ENCODE peak calls at places on chromosomes 1 and 21, in nine cellular contexts. One of them, this sample, is unnamed.

GRCh38 chr1:24862775-24863483 is 67.1 kb downstream of the RUNX3 start:
- DNase-seq in ovary: no peak
- DNase-seq in activated CD8-positive, alpha-beta memory T cell treated with anti-CD3 and anti-CD28 coated beads, Interleukin-2, amount 50 U/mL, for 48 hours: peak; percentile 37
- DNase-seq in Peyer's patch: no peak
- DNase-seq in AG08396: no peak
- DNase-seq in cardiac fibroblast: no peak
- DNase-seq in WERI-Rb-1: no peak
- DNase-seq in frontal cortex: no peak
- DNase-seq in heart left ventricle: no peak
- DNase-seq in this sample: no peak

GRCh38 chr1:17745564-17745955 is 9.6 kb upstream of the ACTL8 start:
- DNase-seq in ovary: no peak
- DNase-seq in activated CD8-positive, alpha-beta memory T cell treated with anti-CD3 and anti-CD28 coated beads, Interleukin-2, amount 50 U/mL, for 48 hours: no peak
- DNase-seq in Peyer's patch: no peak
- DNase-seq in AG08396: no peak
- DNase-seq in cardiac fibroblast: no peak
- DNase-seq in WERI-Rb-1: no peak
- DNase-seq in frontal cortex: no peak
- DNase-seq in heart left ventricle: no peak
- DNase-seq in this sample: no peak

GRCh38 chr1:9388628-9389184 is 96.0 kb downstream of the SPSB1 start:
- DNase-seq in ovary: no peak
- DNase-seq in activated CD8-positive, alpha-beta memory T cell treated with anti-CD3 and anti-CD28 coated beads, Interleukin-2, amount 50 U/mL, for 48 hours: no peak
- DNase-seq in Peyer's patch: no peak
- DNase-seq in AG08396: peak; percentile 67
- DNase-seq in cardiac fibroblast: peak; percentile 71
- DNase-seq in WERI-Rb-1: peak; percentile 58
- DNase-seq in frontal cortex: no peak
- DNase-seq in heart left ventricle: no peak
- DNase-seq in this sample: no peak

GRCh38 chr21:42315296-42315891 is at the start of gene TFF3:
- DNase-seq in ovary: no peak
- DNase-seq in activated CD8-positive, alpha-beta memory T cell treated with anti-CD3 and anti-CD28 coated beads, Interleukin-2, amount 50 U/mL, for 48 hours: peak; percentile 38
- DNase-seq in Peyer's patch: no peak
- DNase-seq in AG08396: no peak
- DNase-seq in cardiac fibroblast: no peak
- DNase-seq in WERI-Rb-1: no peak
- DNase-seq in frontal cortex: no peak
- DNase-seq in heart left ventricle: no peak
- DNase-seq in this sample: no peak

GRCh38 chr1:240739754-240740153 is 127.8 kb upstream of the GREM2 start:
- DNase-seq in ovary: no peak
- DNase-seq in activated CD8-positive, alpha-beta memory T cell treated with anti-CD3 and anti-CD28 coated beads, Interleukin-2, amount 50 U/mL, for 48 hours: no peak
- DNase-seq in Peyer's patch: no peak
- DNase-seq in AG08396: no peak
- DNase-seq in cardiac fibroblast: peak; percentile 13
- DNase-seq in WERI-Rb-1: no peak
- DNase-seq in frontal cortex: no peak
- DNase-seq in heart left ventricle: no peak
- DNase-seq in this sample: no peak

GRCh38 chr1:67908260-67908936 is 75.1 kb upstream of the GNG12 start:
- DNase-seq in ovary: no peak
- DNase-seq in activated CD8-positive, alpha-beta memory T cell treated with anti-CD3 and anti-CD28 coated beads, Interleukin-2, amount 50 U/mL, for 48 hours: no peak
- DNase-seq in Peyer's patch: no peak
- DNase-seq in AG08396: no peak
- DNase-seq in cardiac fibroblast: no peak
- DNase-seq in WERI-Rb-1: no peak
- DNase-seq in frontal cortex: no peak
- DNase-seq in heart left ventricle: no peak
- DNase-seq in this sample: no peak

GRCh38 chr1:185894806-185895205 is 160.6 kb downstream of the HMCN1 start:
- DNase-seq in ovary: no peak
- DNase-seq in activated CD8-positive, alpha-beta memory T cell treated with anti-CD3 and anti-CD28 coated beads, Interleukin-2, amount 50 U/mL, for 48 hours: no peak
- DNase-seq in Peyer's patch: no peak
- DNase-seq in AG08396: peak; percentile 7
- DNase-seq in cardiac fibroblast: peak; percentile 55
- DNase-seq in WERI-Rb-1: no peak
- DNase-seq in frontal cortex: no peak
- DNase-seq in heart left ventricle: no peak
- DNase-seq in this sample: no peak

GRCh38 chr1:25534389-25534788 is 9.0 kb upstream of the LDLRAP1 start:
- DNase-seq in ovary: no peak
- DNase-seq in activated CD8-positive, alpha-beta memory T cell treated with anti-CD3 and anti-CD28 coated beads, Interleukin-2, amount 50 U/mL, for 48 hours: no peak
- DNase-seq in Peyer's patch: no peak
- DNase-seq in AG08396: no peak
- DNase-seq in cardiac fibroblast: no peak
- DNase-seq in WERI-Rb-1: no peak
- DNase-seq in frontal cortex: no peak
- DNase-seq in heart left ventricle: no peak
- DNase-seq in this sample: no peak

GRCh38 chr1:162040657-162041056 is 17.0 kb upstream of the OLFML2B start:
- DNase-seq in ovary: no peak
- DNase-seq in activated CD8-positive, alpha-beta memory T cell treated with anti-CD3 and anti-CD28 coated beads, Interleukin-2, amount 50 U/mL, for 48 hours: no peak
- DNase-seq in Peyer's patch: no peak
- DNase-seq in AG08396: no peak
- DNase-seq in cardiac fibroblast: peak; percentile 67
- DNase-seq in WERI-Rb-1: no peak
- DNase-seq in frontal cortex: no peak
- DNase-seq in heart left ventricle: no peak
- DNase-seq in this sample: no peak

GRCh38 chr1:213415686-213416380 is 364.8 kb downstream of the RPS6KC1 start:
- DNase-seq in ovary: no peak
- DNase-seq in activated CD8-positive, alpha-beta memory T cell treated with anti-CD3 and anti-CD28 coated beads, Interleukin-2, amount 50 U/mL, for 48 hours: no peak
- DNase-seq in Peyer's patch: no peak
- DNase-seq in AG08396: no peak
- DNase-seq in cardiac fibroblast: no peak
- DNase-seq in WERI-Rb-1: no peak
- DNase-seq in frontal cortex: no peak
- DNase-seq in heart left ventricle: no peak
- DNase-seq in this sample: no peak

GRCh38 chr21:45570071-45570470 is 27.8 kb upstream of the SLC19A1 start:
- DNase-seq in ovary: no peak
- DNase-seq in activated CD8-positive, alpha-beta memory T cell treated with anti-CD3 and anti-CD28 coated beads, Interleukin-2, amount 50 U/mL, for 48 hours: no peak
- DNase-seq in Peyer's patch: no peak
- DNase-seq in AG08396: no peak
- DNase-seq in cardiac fibroblast: no peak
- DNase-seq in WERI-Rb-1: peak; percentile 2
- DNase-seq in frontal cortex: no peak
- DNase-seq in heart left ventricle: no peak
- DNase-seq in this sample: no peak

GRCh38 chr1:20291621-20292020 is 946 bp downstream of the VWA5B1 start:
- DNase-seq in ovary: no peak
- DNase-seq in activated CD8-positive, alpha-beta memory T cell treated with anti-CD3 and anti-CD28 coated beads, Interleukin-2, amount 50 U/mL, for 48 hours: no peak
- DNase-seq in Peyer's patch: no peak
- DNase-seq in AG08396: no peak
- DNase-seq in cardiac fibroblast: no peak
- DNase-seq in WERI-Rb-1: no peak
- DNase-seq in frontal cortex: no peak
- DNase-seq in heart left ventricle: no peak
- DNase-seq in this sample: no peak

GRCh38 chr1:113219377-113219776 is 146.4 kb downstream of the LRIG2 start:
- DNase-seq in ovary: no peak
- DNase-seq in activated CD8-positive, alpha-beta memory T cell treated with anti-CD3 and anti-CD28 coated beads, Interleukin-2, amount 50 U/mL, for 48 hours: no peak
- DNase-seq in Peyer's patch: no peak
- DNase-seq in AG08396: no peak
- DNase-seq in cardiac fibroblast: no peak
- DNase-seq in WERI-Rb-1: peak; percentile 21
- DNase-seq in frontal cortex: no peak
- DNase-seq in heart left ventricle: no peak
- DNase-seq in this sample: peak; percentile 20

GRCh38 chr1:230401096-230401495 is 25.0 kb downstream of the PGBD5 start:
- DNase-seq in ovary: no peak
- DNase-seq in activated CD8-positive, alpha-beta memory T cell treated with anti-CD3 and anti-CD28 coated beads, Interleukin-2, amount 50 U/mL, for 48 hours: no peak
- DNase-seq in Peyer's patch: no peak
- DNase-seq in AG08396: no peak
- DNase-seq in cardiac fibroblast: no peak
- DNase-seq in WERI-Rb-1: no peak
- DNase-seq in frontal cortex: no peak
- DNase-seq in heart left ventricle: no peak
- DNase-seq in this sample: no peak

GRCh38 chr1:173365341-173365740 is 111.8 kb upstream of the PRDX6 start:
- DNase-seq in ovary: no peak
- DNase-seq in activated CD8-positive, alpha-beta memory T cell treated with anti-CD3 and anti-CD28 coated beads, Interleukin-2, amount 50 U/mL, for 48 hours: no peak
- DNase-seq in Peyer's patch: no peak
- DNase-seq in AG08396: no peak
- DNase-seq in cardiac fibroblast: no peak
- DNase-seq in WERI-Rb-1: no peak
- DNase-seq in frontal cortex: no peak
- DNase-seq in heart left ventricle: no peak
- DNase-seq in this sample: no peak

GRCh38 chr1:109478806-109479205 is 4.9 kb upstream of the ATXN7L2 start:
- DNase-seq in ovary: no peak
- DNase-seq in activated CD8-positive, alpha-beta memory T cell treated with anti-CD3 and anti-CD28 coated beads, Interleukin-2, amount 50 U/mL, for 48 hours: peak; percentile 51
- DNase-seq in Peyer's patch: no peak
- DNase-seq in AG08396: no peak
- DNase-seq in cardiac fibroblast: no peak
- DNase-seq in WERI-Rb-1: no peak
- DNase-seq in frontal cortex: no peak
- DNase-seq in heart left ventricle: no peak
- DNase-seq in this sample: no peak

GRCh38 chr1:170664283-170664827 is 424 bp downstream of the PRRX1 start:
- DNase-seq in ovary: peak; percentile 33
- DNase-seq in activated CD8-positive, alpha-beta memory T cell treated with anti-CD3 and anti-CD28 coated beads, Interleukin-2, amount 50 U/mL, for 48 hours: no peak
- DNase-seq in Peyer's patch: no peak
- DNase-seq in AG08396: peak; percentile 50
- DNase-seq in cardiac fibroblast: peak; percentile 45
- DNase-seq in WERI-Rb-1: peak; percentile 18
- DNase-seq in frontal cortex: no peak
- DNase-seq in heart left ventricle: peak; percentile 60
- DNase-seq in this sample: no peak

GRCh38 chr1:203126151-203126865 is 1.2 kb upstream of the ADORA1 start:
- DNase-seq in ovary: no peak
- DNase-seq in activated CD8-positive, alpha-beta memory T cell treated with anti-CD3 and anti-CD28 coated beads, Interleukin-2, amount 50 U/mL, for 48 hours: no peak
- DNase-seq in Peyer's patch: no peak
- DNase-seq in AG08396: peak; percentile 66
- DNase-seq in cardiac fibroblast: peak; percentile 24
- DNase-seq in WERI-Rb-1: peak; percentile 60
- DNase-seq in frontal cortex: no peak
- DNase-seq in heart left ventricle: no peak
- DNase-seq in this sample: no peak

GRCh38 chr21:28256420-28256831 is 736.3 kb downstream of the LTN1 start:
- DNase-seq in ovary: no peak
- DNase-seq in activated CD8-positive, alpha-beta memory T cell treated with anti-CD3 and anti-CD28 coated beads, Interleukin-2, amount 50 U/mL, for 48 hours: no peak
- DNase-seq in Peyer's patch: no peak
- DNase-seq in AG08396: peak; percentile 16
- DNase-seq in cardiac fibroblast: peak; percentile 28
- DNase-seq in WERI-Rb-1: no peak
- DNase-seq in frontal cortex: no peak
- DNase-seq in heart left ventricle: no peak
- DNase-seq in this sample: no peak

GRCh38 chr1:190022709-190023108 is 455.0 kb downstream of the BRINP3 start:
- DNase-seq in ovary: no peak
- DNase-seq in activated CD8-positive, alpha-beta memory T cell treated with anti-CD3 and anti-CD28 coated beads, Interleukin-2, amount 50 U/mL, for 48 hours: no peak
- DNase-seq in Peyer's patch: no peak
- DNase-seq in AG08396: no peak
- DNase-seq in cardiac fibroblast: no peak
- DNase-seq in WERI-Rb-1: no peak
- DNase-seq in frontal cortex: no peak
- DNase-seq in heart left ventricle: no peak
- DNase-seq in this sample: no peak

GRCh38 chr1:29984107-29984506 is 739.3 kb downstream of the MATN1 start:
- DNase-seq in ovary: no peak
- DNase-seq in activated CD8-positive, alpha-beta memory T cell treated with anti-CD3 and anti-CD28 coated beads, Interleukin-2, amount 50 U/mL, for 48 hours: no peak
- DNase-seq in Peyer's patch: no peak
- DNase-seq in AG08396: no peak
- DNase-seq in cardiac fibroblast: no peak
- DNase-seq in WERI-Rb-1: no peak
- DNase-seq in frontal cortex: no peak
- DNase-seq in heart left ventricle: no peak
- DNase-seq in this sample: no peak

GRCh38 chr1:225461533-225462428 is 33.9 kb upstream of the LBR start:
- DNase-seq in ovary: peak; percentile 54
- DNase-seq in activated CD8-positive, alpha-beta memory T cell treated with anti-CD3 and anti-CD28 coated beads, Interleukin-2, amount 50 U/mL, for 48 hours: no peak
- DNase-seq in Peyer's patch: no peak
- DNase-seq in AG08396: no peak
- DNase-seq in cardiac fibroblast: no peak
- DNase-seq in WERI-Rb-1: no peak
- DNase-seq in frontal cortex: no peak
- DNase-seq in heart left ventricle: no peak
- DNase-seq in this sample: no peak

GRCh38 chr1:240691521-240692338 is 79.8 kb upstream of the GREM2 start:
- DNase-seq in ovary: peak; percentile 44
- DNase-seq in activated CD8-positive, alpha-beta memory T cell treated with anti-CD3 and anti-CD28 coated beads, Interleukin-2, amount 50 U/mL, for 48 hours: no peak
- DNase-seq in Peyer's patch: no peak
- DNase-seq in AG08396: peak; percentile 63
- DNase-seq in cardiac fibroblast: peak; percentile 53
- DNase-seq in WERI-Rb-1: peak; percentile 79
- DNase-seq in frontal cortex: no peak
- DNase-seq in heart left ventricle: no peak
- DNase-seq in this sample: peak; percentile 11

GRCh38 chr1:246659594-246660140 is 64.5 kb upstream of the SCCPDH start:
- DNase-seq in ovary: no peak
- DNase-seq in activated CD8-positive, alpha-beta memory T cell treated with anti-CD3 and anti-CD28 coated beads, Interleukin-2, amount 50 U/mL, for 48 hours: no peak
- DNase-seq in Peyer's patch: no peak
- DNase-seq in AG08396: no peak
- DNase-seq in cardiac fibroblast: no peak
- DNase-seq in WERI-Rb-1: no peak
- DNase-seq in frontal cortex: no peak
- DNase-seq in heart left ventricle: no peak
- DNase-seq in this sample: no peak

GRCh38 chr1:212545941-212546638 is 62.5 kb upstream of the ATF3 start:
- DNase-seq in ovary: no peak
- DNase-seq in activated CD8-positive, alpha-beta memory T cell treated with anti-CD3 and anti-CD28 coated beads, Interleukin-2, amount 50 U/mL, for 48 hours: no peak
- DNase-seq in Peyer's patch: no peak
- DNase-seq in AG08396: no peak
- DNase-seq in cardiac fibroblast: peak; percentile 77
- DNase-seq in WERI-Rb-1: no peak
- DNase-seq in frontal cortex: no peak
- DNase-seq in heart left ventricle: no peak
- DNase-seq in this sample: no peak

GRCh38 chr1:23444104-23444533 is 19.6 kb upstream of the TCEA3 start:
- DNase-seq in ovary: peak; percentile 83
- DNase-seq in activated CD8-positive, alpha-beta memory T cell treated with anti-CD3 and anti-CD28 coated beads, Interleukin-2, amount 50 U/mL, for 48 hours: no peak
- DNase-seq in Peyer's patch: peak; percentile 26
- DNase-seq in AG08396: peak; percentile 63
- DNase-seq in cardiac fibroblast: peak; percentile 88
- DNase-seq in WERI-Rb-1: no peak
- DNase-seq in frontal cortex: no peak
- DNase-seq in heart left ventricle: peak; percentile 73
- DNase-seq in this sample: no peak

GRCh38 chr1:33296082-33296458 is 24.8 kb downstream of the A3GALT2 start:
- DNase-seq in ovary: no peak
- DNase-seq in activated CD8-positive, alpha-beta memory T cell treated with anti-CD3 and anti-CD28 coated beads, Interleukin-2, amount 50 U/mL, for 48 hours: no peak
- DNase-seq in Peyer's patch: no peak
- DNase-seq in AG08396: no peak
- DNase-seq in cardiac fibroblast: no peak
- DNase-seq in WERI-Rb-1: no peak
- DNase-seq in frontal cortex: no peak
- DNase-seq in heart left ventricle: peak; percentile 38
- DNase-seq in this sample: no peak

GRCh38 chr21:15051652-15052554 is 12.9 kb downstream of the NRIP1 start:
- DNase-seq in ovary: no peak
- DNase-seq in activated CD8-positive, alpha-beta memory T cell treated with anti-CD3 and anti-CD28 coated beads, Interleukin-2, amount 50 U/mL, for 48 hours: no peak
- DNase-seq in Peyer's patch: no peak
- DNase-seq in AG08396: no peak
- DNase-seq in cardiac fibroblast: peak; percentile 50
- DNase-seq in WERI-Rb-1: peak; percentile 49
- DNase-seq in frontal cortex: no peak
- DNase-seq in heart left ventricle: no peak
- DNase-seq in this sample: no peak

GRCh38 chr1:21266119-21266774 is 24.0 kb downstream of the ECE1 start:
- DNase-seq in ovary: no peak
- DNase-seq in activated CD8-positive, alpha-beta memory T cell treated with anti-CD3 and anti-CD28 coated beads, Interleukin-2, amount 50 U/mL, for 48 hours: no peak
- DNase-seq in Peyer's patch: no peak
- DNase-seq in AG08396: no peak
- DNase-seq in cardiac fibroblast: no peak
- DNase-seq in WERI-Rb-1: no peak
- DNase-seq in frontal cortex: no peak
- DNase-seq in heart left ventricle: no peak
- DNase-seq in this sample: no peak

GRCh38 chr1:11215018-11216005 is 26.2 kb downstream of the ANGPTL7 start:
- DNase-seq in ovary: no peak
- DNase-seq in activated CD8-positive, alpha-beta memory T cell treated with anti-CD3 and anti-CD28 coated beads, Interleukin-2, amount 50 U/mL, for 48 hours: no peak
- DNase-seq in Peyer's patch: no peak
- DNase-seq in AG08396: no peak
- DNase-seq in cardiac fibroblast: no peak
- DNase-seq in WERI-Rb-1: peak; percentile 60
- DNase-seq in frontal cortex: no peak
- DNase-seq in heart left ventricle: no peak
- DNase-seq in this sample: no peak

GRCh38 chr1:21534674-21535378 is 25.6 kb downstream of the ALPL start:
- DNase-seq in ovary: peak; percentile 37
- DNase-seq in activated CD8-positive, alpha-beta memory T cell treated with anti-CD3 and anti-CD28 coated beads, Interleukin-2, amount 50 U/mL, for 48 hours: no peak
- DNase-seq in Peyer's patch: peak; percentile 47
- DNase-seq in AG08396: peak; percentile 53
- DNase-seq in cardiac fibroblast: peak; percentile 65
- DNase-seq in WERI-Rb-1: peak; percentile 61
- DNase-seq in frontal cortex: no peak
- DNase-seq in heart left ventricle: peak; percentile 43
- DNase-seq in this sample: peak; percentile 52